ENCODE peak calls at places on chromosomes 1 and 21, in nine cellular contexts. S, I, X, V, N, C, U, R and G are unnamed samples.

GRCh38 chr1:198122693-198123092 is 34.1 kb upstream of the NEK7 start:
- DNase-seq in S (no peak), I (peak), X (peak), V (no peak), N (no peak), C (no peak), U (no peak), R (no peak), G (no peak)

GRCh38 chr21:25961042-25961441 is 209.5 kb downstream of the APP start:
- DNase-seq in S (no peak), I (no peak), X (no peak), V (no peak), N (no peak), C (no peak), U (no peak), R (no peak), G (no peak)

GRCh38 chr1:147078606-147079399 is 93.5 kb downstream of the PRKAB2 start:
- DNase-seq in S (no peak), I (no peak), X (no peak), V (no peak), N (no peak), C (no peak), U (no peak), R (no peak), G (no peak)

GRCh38 chr1:179708434-179709195 is 34.5 kb upstream of the FAM163A start:
- DNase-seq in S (no peak), I (no peak), X (peak), V (no peak), N (no peak), C (no peak), U (no peak), R (no peak), G (no peak)

GRCh38 chr1:108816049-108816882 is 40.6 kb downstream of the AKNAD1 start:
- DNase-seq in S (no peak), I (peak), X (peak), V (peak), N (no peak), C (no peak), U (peak), R (no peak), G (no peak)

GRCh38 chr1:59814901-59815825 is at the start of gene HOOK1:
- DNase-seq in S (no peak), I (peak), X (no peak), V (no peak), N (no peak), C (no peak), U (no peak), R (no peak), G (no peak)

GRCh38 chr1:211928993-211929637 is 98.6 kb upstream of the LPGAT1 start:
- DNase-seq in S (no peak), I (peak), X (peak), V (no peak), N (no peak), C (no peak), U (peak), R (no peak), G (no peak)

GRCh38 chr1:205983925-205984725 is 19.1 kb downstream of the RAB7B start:
- DNase-seq in S (no peak), I (peak), X (peak), V (peak), N (no peak), C (no peak), U (peak), R (no peak), G (no peak)

GRCh38 chr1:1344672-1345361 is 4.4 kb downstream of the DVL1 start:
- DNase-seq in S (peak), I (peak), X (peak), V (peak), N (no peak), C (no peak), U (peak), R (no peak), G (no peak)

GRCh38 chr1:155977607-155978324 is 581 bp downstream of the ARHGEF2 start:
- DNase-seq in S (peak), I (peak), X (peak), V (peak), N (no peak), C (no peak), U (no peak), R (no peak), G (no peak)

GRCh38 chr1:101238041-101238515 is 1.3 kb downstream of the S1PR1 start:
- DNase-seq in S (peak), I (no peak), X (no peak), V (no peak), N (no peak), C (peak), U (no peak), R (peak), G (no peak)

GRCh38 chr1:79604490-79605198 is 598.1 kb upstream of the ADGRL4 start:
- DNase-seq in S (no peak), I (no peak), X (no peak), V (no peak), N (no peak), C (no peak), U (no peak), R (no peak), G (no peak)

GRCh38 chr1:201562659-201563405 is 23.9 kb downstream of the NAV1 start:
- DNase-seq in S (no peak), I (peak), X (peak), V (no peak), N (no peak), C (no peak), U (peak), R (no peak), G (no peak)

GRCh38 chr1:155976913-155977606 is 1.3 kb downstream of the ARHGEF2 start:
- DNase-seq in S (no peak), I (no peak), X (no peak), V (no peak), N (no peak), C (no peak), U (no peak), R (no peak), G (no peak)

GRCh38 chr1:42210421-42211133 is 46.0 kb upstream of the GUCA2A start:
- DNase-seq in S (no peak), I (peak), X (peak), V (no peak), N (no peak), C (no peak), U (peak), R (no peak), G (no peak)

GRCh38 chr1:244205171-244205570 is 154.1 kb downstream of the ZBTB18 start:
- DNase-seq in S (no peak), I (peak), X (no peak), V (no peak), N (no peak), C (no peak), U (no peak), R (no peak), G (no peak)

GRCh38 chr21:30988706-30989105 is 49.6 kb downstream of the KRTAP19-8 start:
- DNase-seq in S (no peak), I (no peak), X (no peak), V (no peak), N (no peak), C (no peak), U (no peak), R (no peak), G (no peak)